ENCODE peak calls at places on chromosomes 11 and 22, in ten cellular contexts. C is fibroblast of villous mesenchyme, U is AG09309, V is cardiac fibroblast, I is pancreas, Q is WERI-Rb-1, Z is IMR-90, D is thoracic aorta, N is kidney epithelial cell, X is A549. F is an unnamed sample.
A peak's percentile ranks its signal among the peaks of the same experiment; 100 is the strongest.

GRCh38 chr11:35045219-35045819 is 93.7 kb upstream of the CD44 start:
- DNase-seq in D (no peak), I (no peak), Q (no peak), N (no peak), X (no peak), C (no peak), U (no peak), V (no peak), Z (no peak), F (no peak)

GRCh38 chr22:47121791-47122190 is 359.3 kb downstream of the TBC1D22A start:
- DNase-seq in I (no peak), U (no peak), Q (no peak), D (no peak), Z (no peak), N (no peak), V (no peak), X (no peak), C (no peak), F (no peak)

GRCh38 chr11:33273656-33274055 is 16.5 kb downstream of the HIPK3 start:
- DNase-seq in Z (no peak), I (no peak), Q (no peak), N (no peak), D (no peak), U (no peak), C (no peak), V (no peak), X (no peak), F (no peak)

GRCh38 chr22:47448231-47449035 is 686.0 kb downstream of the TBC1D22A start:
- DNase-seq in X (no peak), V (no peak), I (no peak), D (no peak), U (no peak), Q (no peak), Z (no peak), C (no peak), N (no peak), F (no peak)

GRCh38 chr11:59574467-59574866 is 41.1 kb downstream of the OSBP start:
- DNase-seq in X (no peak), Q (peak; percentile 41), N (no peak), Z (peak; percentile 52), U (no peak), V (peak; percentile 29), I (no peak), C (peak; percentile 92), D (no peak), F (peak; percentile 80)

GRCh38 chr22:19605508-19606331 is 81.5 kb upstream of the CLDN5 start:
- DNase-seq in C (no peak), N (no peak), D (no peak), X (no peak), Z (no peak), U (no peak), Q (no peak), V (no peak), I (no peak), F (no peak)

GRCh38 chr22:29225422-29226090 is 19.9 kb downstream of the EMID1 start:
- DNase-seq in Q (no peak), N (no peak), Z (peak; percentile 42), U (no peak), I (peak; percentile 68), D (no peak), X (no peak), V (peak; percentile 35), C (peak; percentile 19), F (peak; percentile 65)

GRCh38 chr11:63874511-63874910 is 35.6 kb downstream of the MARK2 start:
- DNase-seq in I (no peak), Z (no peak), C (peak; percentile 61), U (no peak), Q (no peak), N (no peak), D (no peak), X (no peak), V (no peak), F (no peak)

GRCh38 chr11:117387992-117388765 is 60.5 kb downstream of the CEP164 start:
- DNase-seq in Q (no peak), I (no peak), Z (peak; percentile 77), N (no peak), U (peak; percentile 66), D (no peak), V (peak; percentile 44), X (no peak), C (peak; percentile 74), F (peak; percentile 71)

DNA sequence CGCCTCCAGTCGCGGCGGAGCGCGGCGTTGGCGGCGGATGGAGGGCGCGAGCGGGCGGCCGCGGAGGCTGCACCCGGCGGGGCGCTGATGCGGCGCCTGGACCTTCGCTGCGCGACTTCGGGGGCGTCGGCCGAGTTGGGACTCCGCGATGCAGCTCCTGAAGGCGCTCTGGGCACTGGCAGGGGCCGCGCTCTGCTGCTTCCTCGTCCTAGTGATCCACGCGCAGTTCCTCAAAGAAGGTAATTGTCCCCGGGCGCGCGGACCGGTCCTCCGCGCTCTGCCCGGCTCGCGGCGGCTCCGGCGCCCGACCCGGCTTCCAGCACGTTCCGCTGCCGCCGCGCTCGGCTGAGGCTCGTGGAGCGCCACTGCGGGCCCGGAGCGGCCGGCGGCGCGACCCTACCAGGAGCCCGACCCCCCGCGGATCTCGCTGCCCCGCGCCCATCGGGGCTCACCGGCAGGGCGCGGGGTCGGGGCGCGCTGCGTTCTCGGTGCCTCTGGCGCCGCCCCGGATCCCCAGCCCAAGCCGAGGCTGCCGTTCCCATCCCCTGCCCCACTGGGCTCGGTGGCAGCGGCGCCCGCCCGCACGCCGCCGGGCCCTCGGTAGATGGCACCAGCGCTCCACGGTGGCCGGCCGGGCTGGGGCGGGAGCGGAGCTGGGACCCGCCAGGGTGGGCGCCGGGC is 1251.2 kb downstream of the BRD1 start:
- DNase-seq in D (no peak), X (peak; percentile 41), Q (peak; percentile 55), I (peak; percentile 63), C (no peak), Z (no peak), V (no peak), U (no peak), N (no peak), F (no peak)
- H3K4me3 ChIP-seq in D (peak overlapping the region; percentile 72), X (peak overlapping the region; percentile 52), Q (peak overlapping the region; percentile 45), I (peak overlapping the region; percentile 35), C (no peak overlapping the region), Z (no peak overlapping the region), V (no peak overlapping the region), U (no peak overlapping the region), N (no peak overlapping the region), F (no peak overlapping the region)

GRCh38 chr22:16717699-16718558 is 107.3 kb downstream of the XKR3 start:
- DNase-seq in N (no peak), Z (no peak), C (no peak), V (no peak), U (no peak), X (no peak), I (peak; percentile 21), Q (peak; percentile 8), D (no peak), F (no peak)
- TF ChIP-seq CTCF in N (peak; percentile 22), Z (no peak), C (no peak), V (no peak), U (no peak), X (no peak), I (no peak), Q (no peak), D (no peak), F (no peak)

GRCh38 chr11:47257178-47257517 is 648 bp upstream of the NR1H3 start:
- DNase-seq in X (no peak), I (no peak), D (no peak), Z (no peak), Q (no peak), V (no peak), U (no peak), C (no peak), N (no peak), F (no peak)
- H3K4me3 ChIP-seq in X (peak overlapping the region; percentile 32), I (peak overlapping the region; percentile 42), D (peak overlapping the region; percentile 58), Z (no peak overlapping the region), Q (no peak overlapping the region), V (no peak overlapping the region), U (no peak overlapping the region), C (peak overlapping the region; percentile 61), N (no peak overlapping the region), F (peak overlapping the region; percentile 63)

DNA sequence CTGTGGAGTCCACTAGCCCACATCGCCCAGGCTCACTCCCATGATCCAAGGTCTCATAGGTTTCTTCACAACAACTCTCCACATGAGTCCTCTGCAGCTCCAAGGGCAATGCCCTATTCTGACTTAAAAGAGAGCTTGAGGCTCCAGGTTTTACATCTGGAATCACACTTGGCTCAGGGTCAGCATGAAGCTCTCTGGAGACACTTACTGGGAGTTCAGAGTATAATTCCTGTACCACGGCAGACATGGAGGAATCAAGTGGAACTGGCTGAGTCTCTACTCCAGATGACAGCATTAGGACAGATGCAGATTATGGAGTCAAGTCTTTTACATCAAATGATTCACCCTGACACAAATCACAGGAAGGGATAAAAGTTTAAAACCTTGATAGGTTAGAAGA is 11.4 kb downstream of the PRR14L start:
- DNase-seq in I (no peak), V (peak; percentile 22), D (no peak), C (no peak), N (no peak), X (no peak), U (no peak), Z (no peak), Q (no peak), F (peak; percentile 28)
- TF ChIP-seq CTCF in I (no peak), V (no peak), D (no peak), C (no peak), N (no peak), X (no peak), U (no peak), Z (no peak), Q (no peak), F (no peak)

GRCh38 chr22:40415531-40416266 is 45.3 kb downstream of the SGSM3 start:
- DNase-seq in U (no peak), N (no peak), D (no peak), V (peak; percentile 49), Q (no peak), I (no peak), X (no peak), Z (peak; percentile 12), C (peak; percentile 57), F (no peak)
- H3K4me3 ChIP-seq in U (no peak overlapping the region), N (no peak overlapping the region), D (no peak overlapping the region), V (no peak overlapping the region), Q (no peak overlapping the region), I (no peak overlapping the region), X (no peak overlapping the region), Z (no peak overlapping the region), C (no peak overlapping the region), F (no peak overlapping the region)

GRCh38 chr11:69142894-69143293 is 12.8 kb upstream of the SMIM38 start:
- DNase-seq in C (no peak), N (no peak), V (no peak), Z (no peak), I (no peak), D (no peak), U (no peak), Q (no peak), X (no peak), F (no peak)
- TF ChIP-seq CTCF in C (no peak), N (no peak), V (no peak), Z (no peak), I (no peak), D (no peak), U (no peak), Q (no peak), X (no peak), F (no peak)

DNA sequence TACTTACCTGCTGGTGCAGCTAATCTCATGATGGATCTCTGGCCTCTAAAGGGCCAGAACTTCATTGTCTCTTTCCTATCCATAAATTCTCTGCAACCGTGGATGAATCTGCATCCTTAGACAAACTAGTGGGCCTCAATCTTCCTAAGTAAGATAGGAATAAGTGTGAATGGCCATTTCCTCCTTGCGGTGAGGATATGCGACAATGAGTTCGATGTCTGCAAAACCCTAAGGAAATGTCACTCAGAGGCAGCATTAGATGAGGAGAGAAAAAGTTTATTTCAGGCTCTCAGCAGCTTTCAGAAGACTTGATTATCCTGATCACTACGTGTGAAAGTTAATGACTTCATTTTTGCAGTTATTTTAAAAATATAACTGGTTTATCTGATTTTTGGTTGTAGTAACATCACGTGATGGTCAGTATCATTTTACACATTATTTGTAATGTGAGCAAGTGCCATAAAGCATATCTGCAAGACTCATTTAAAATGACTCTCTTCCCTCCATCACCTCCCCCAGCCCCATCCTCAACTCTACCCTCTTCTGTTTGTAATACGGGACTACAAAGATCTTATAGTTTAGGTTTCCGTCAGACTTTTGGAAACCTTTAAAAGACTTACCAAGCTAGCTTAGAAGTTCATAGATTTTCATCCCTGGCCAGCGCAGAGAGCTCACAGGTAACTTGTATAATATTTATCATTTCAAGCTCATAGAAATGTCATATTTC is 10.2 kb downstream of the GRAP2 start:
- DNase-seq in Z (no peak), N (no peak), X (no peak), I (no peak), Q (no peak), V (no peak), D (no peak), C (no peak), U (no peak), F (no peak)
- H3K4me3 ChIP-seq in Z (no peak overlapping the region), N (no peak overlapping the region), X (no peak overlapping the region), I (no peak overlapping the region), Q (no peak overlapping the region), V (no peak overlapping the region), D (no peak overlapping the region), C (no peak overlapping the region), U (no peak overlapping the region), F (no peak overlapping the region)